ENCODE peak calls at places on chromosomes 5 and 9, in nine cellular contexts. K is EL; P is T-helper 1 cell; W is iris pigment epithelial cell; G is M059J; S is RCC 7860; I is psoas muscle; M is effector CD4-positive, alpha-beta T cell; E is SIG-M5. B is an unnamed sample.

GRCh38 chr9:114914139-114914538 is 16.3 kb downstream of the TNFSF8 start:
- DNase-seq in G (no peak), E (no peak), S (no peak), W (no peak), I (no peak), K (no peak), P (no peak), M (no peak), B (no peak)

GRCh38 chr9:136626740-136627642 is 35.7 kb upstream of the EGFL7 start:
- DNase-seq in S (no peak), K (no peak), G (peak; percentile 18), P (no peak), I (no peak), M (no peak), E (no peak), W (no peak), B (no peak)

GRCh38 chr9:123378956-123379660 is 23.1 kb downstream of the CRB2 start:
- DNase-seq in W (no peak), G (no peak), K (no peak), P (no peak), S (no peak), E (no peak), I (no peak), M (no peak), B (no peak)

GRCh38 chr5:51380603-51381207 is 2.5 kb upstream of the ISL1 start:
- DNase-seq in P (no peak), K (peak; percentile 11), M (no peak), S (no peak), G (peak; percentile 18), I (no peak), E (no peak), W (peak; percentile 20), B (no peak)

GRCh38 chr5:172556971-172557461 is 84.0 kb upstream of the NEURL1B start:
- DNase-seq in P (no peak), M (no peak), G (no peak), W (no peak), I (no peak), K (no peak), E (no peak), S (no peak), B (no peak)

GRCh38 chr5:78587775-78588291 is 60.7 kb downstream of the LHFPL2 start:
- DNase-seq in S (no peak), E (no peak), M (no peak), G (peak; percentile 62), I (peak; percentile 67), K (peak; percentile 47), P (no peak), W (peak; percentile 93), B (no peak)

GRCh38 chr5:132363431-132364112 is 5.9 kb upstream of the SLC22A5 start:
- DNase-seq in P (no peak), K (peak; percentile 93), I (no peak), E (no peak), S (peak; percentile 89), W (peak; percentile 96), G (peak; percentile 93), M (no peak), B (no peak)

GRCh38 chr5:120083851-120084615 is 380.1 kb upstream of the PRR16 start:
- DNase-seq in W (peak; percentile 10), K (no peak), E (no peak), S (no peak), G (no peak), P (no peak), I (no peak), M (no peak), B (no peak)

GRCh38 chr5:141398608-141399007 is 861 bp downstream of the PCDHGB5 start:
- DNase-seq in W (no peak), M (no peak), G (no peak), E (no peak), P (no peak), S (no peak), K (no peak), I (peak; percentile 52), B (no peak)

GRCh38 chr9:14868772-14869583 is 41.2 kb downstream of the FREM1 start:
- DNase-seq in G (no peak), I (no peak), W (no peak), E (no peak), S (no peak), P (no peak), K (no peak), M (no peak), B (no peak)

GRCh38 chr9:4206718-4207117 is 93.2 kb downstream of the GLIS3 start:
- DNase-seq in K (no peak), G (no peak), I (no peak), S (no peak), W (no peak), M (no peak), P (no peak), E (no peak), B (no peak)

GRCh38 chr5:98121036-98121936 is 652.2 kb upstream of the RGMB start:
- DNase-seq in I (no peak), M (no peak), K (no peak), G (no peak), W (no peak), P (no peak), E (no peak), S (no peak), B (no peak)

GRCh38 chr5:158868570-158868969 is 231.1 kb downstream of the EBF1 start:
- DNase-seq in P (no peak), I (no peak), K (no peak), G (no peak), S (no peak), W (no peak), E (no peak), M (no peak), B (no peak)

GRCh38 chr9:111179577-111179976 is 141.3 kb upstream of the LPAR1 start:
- DNase-seq in M (no peak), K (no peak), P (no peak), G (peak; percentile 24), E (no peak), I (peak; percentile 53), W (no peak), S (peak; percentile 65), B (no peak)

GRCh38 chr9:134619456-134619982 is 22.1 kb upstream of the COL5A1 start:
- DNase-seq in I (no peak), M (no peak), S (no peak), P (no peak), E (no peak), G (no peak), K (no peak), W (no peak), B (no peak)

GRCh38 chr9:6382681-6383080 is 30.3 kb upstream of the UHRF2 start:
- DNase-seq in P (no peak), E (no peak), I (no peak), S (no peak), W (peak; percentile 17), G (no peak), M (no peak), K (peak; percentile 13), B (no peak)

B was measured in stimulated activated naive CD8-positive, alpha-beta T cell treated with anti-CD3 and anti-CD28 coated beads, Interleukin-15, amount 100 ng/mL, for 72 hours.